ENCODE peak calls at places on chromosomes 16 and 17, in five cellular contexts. K is A549, L is HepG2, C is K562, F is GM12878. P is an unnamed sample.

GRCh38 chr16:2858245-2859025 is 465 bp upstream of the PRSS22 start:
- DNase-seq in K (no peak), C (no peak), L (no peak), F (no peak), P (peak)

GRCh38 chr16:21566891-21567414 is 32.4 kb upstream of the METTL9 start:
- DNase-seq in C (no peak), F (no peak), L (no peak), K (no peak), P (no peak)

GRCh38 chr16:25134306-25134705 is 22.8 kb downstream of the LCMT1 start:
- DNase-seq in F (no peak), L (no peak), K (no peak), C (no peak), P (no peak)

GRCh38 chr17:20992416-20992815 is 50.4 kb downstream of the USP22 start:
- DNase-seq in F (no peak), K (no peak), C (no peak), L (no peak), P (no peak)

GRCh38 chr17:47636273-47637030 is 13.3 kb upstream of the KPNB1 start:
- DNase-seq in F (no peak), L (no peak), C (no peak), K (no peak), P (no peak)

GRCh38 chr17:31452101-31452500 is 60.6 kb downstream of the RAB11FIP4 start:
- DNase-seq in C (no peak), L (no peak), F (no peak), K (no peak), P (no peak)

GRCh38 chr16:74556375-74556922 is 50.5 kb downstream of the GLG1 start:
- DNase-seq in L (no peak), C (no peak), K (no peak), F (no peak), P (no peak)

GRCh38 chr17:50262001-50262794 is 12.1 kb upstream of the TMEM92 start:
- DNase-seq in K (no peak), C (no peak), F (no peak), L (no peak), P (no peak)

GRCh38 chr17:83064021-83064731 is 15.2 kb upstream of the METRNL start:
- DNase-seq in L (no peak), F (no peak), K (no peak), C (no peak), P (no peak)

GRCh38 chr17:32487460-32488176 is 825 bp downstream of the CDK5R1 start:
- DNase-seq in K (peak), L (no peak), C (no peak), F (no peak), P (no peak)

GRCh38 chr16:81996664-81997529 is 14.4 kb downstream of the SDR42E1 start:
- DNase-seq in C (peak), K (peak), L (peak), F (no peak), P (no peak)

GRCh38 chr17:64320613-64321553 is 57.8 kb upstream of the TEX2 start:
- DNase-seq in K (peak), F (no peak), L (peak), C (peak), P (peak)

GRCh38 chr17:64423881-64424280 is 25.0 kb upstream of the MILR1 start:
- DNase-seq in F (no peak), K (no peak), L (no peak), C (no peak), P (no peak)

GRCh38 chr16:11316331-11317015 is 28.8 kb upstream of the RMI2 start:
- DNase-seq in F (no peak), C (no peak), K (no peak), L (no peak), P (peak)

GRCh38 chr17:45425125-45425983 is 7.3 kb downstream of the ARHGAP27 start:
- DNase-seq in K (peak), C (peak), L (peak), F (no peak), P (peak)

GRCh38 chr17:37700881-37701280 is 44.0 kb downstream of the HNF1B start:
- DNase-seq in K (no peak), L (no peak), F (no peak), C (no peak), P (no peak)

GRCh38 chr17:76586741-76587487 is 1.3 kb upstream of the ST6GALNAC2 start:
- DNase-seq in F (no peak), L (no peak), C (no peak), K (no peak), P (no peak)

GRCh38 chr16:20920799-20921198 is 20.2 kb downstream of the LYRM1 start:
- DNase-seq in K (no peak), C (no peak), F (no peak), L (no peak), P (no peak)

GRCh38 chr17:50881182-50881581 is 15.0 kb upstream of the TOB1 start:
- DNase-seq in C (no peak), L (no peak), F (no peak), K (no peak), P (no peak)

GRCh38 chr17:18992454-18993130 is 12.0 kb downstream of the FAM83G start:
- DNase-seq in K (no peak), L (no peak), C (no peak), F (peak), P (no peak)

GRCh38 chr17:72408641-72409040 is 287.8 kb downstream of the SOX9 start:
- DNase-seq in C (no peak), L (no peak), F (no peak), K (no peak), P (no peak)

GRCh38 chr16:52149003-52149402 is 397.9 kb downstream of the TOX3 start:
- DNase-seq in K (no peak), L (no peak), F (no peak), C (no peak), P (no peak)

GRCh38 chr17:7889166-7889584 is 586 bp downstream of the CHD3 start:
- DNase-seq in L (peak), F (no peak), K (peak), C (peak), P (no peak)

GRCh38 chr16:14196539-14196938 is 125.4 kb downstream of the MRTFB start:
- DNase-seq in C (no peak), K (no peak), L (no peak), F (no peak), P (no peak)

GRCh38 chr16:87465306-87465705 is 27.5 kb downstream of the ZCCHC14 start:
- DNase-seq in C (peak), F (no peak), L (peak), K (no peak), P (no peak)

GRCh38 chr16:2842340-2843000 is 12.4 kb downstream of the ZG16B start:
- DNase-seq in F (no peak), L (no peak), C (peak), K (peak), P (peak)

GRCh38 chr17:60321336-60322055 is 70.4 kb downstream of the USP32 start:
- DNase-seq in L (no peak), C (no peak), K (no peak), F (peak), P (no peak)

GRCh38 chr16:50826797-50827316 is 85.0 kb downstream of the CYLD start:
- DNase-seq in C (no peak), L (no peak), F (no peak), K (no peak), P (no peak)

GRCh38 chr17:6470751-6471521 is 26.7 kb downstream of the PIMREG start:
- DNase-seq in C (no peak), F (no peak), L (no peak), K (no peak), P (no peak)

DNA sequence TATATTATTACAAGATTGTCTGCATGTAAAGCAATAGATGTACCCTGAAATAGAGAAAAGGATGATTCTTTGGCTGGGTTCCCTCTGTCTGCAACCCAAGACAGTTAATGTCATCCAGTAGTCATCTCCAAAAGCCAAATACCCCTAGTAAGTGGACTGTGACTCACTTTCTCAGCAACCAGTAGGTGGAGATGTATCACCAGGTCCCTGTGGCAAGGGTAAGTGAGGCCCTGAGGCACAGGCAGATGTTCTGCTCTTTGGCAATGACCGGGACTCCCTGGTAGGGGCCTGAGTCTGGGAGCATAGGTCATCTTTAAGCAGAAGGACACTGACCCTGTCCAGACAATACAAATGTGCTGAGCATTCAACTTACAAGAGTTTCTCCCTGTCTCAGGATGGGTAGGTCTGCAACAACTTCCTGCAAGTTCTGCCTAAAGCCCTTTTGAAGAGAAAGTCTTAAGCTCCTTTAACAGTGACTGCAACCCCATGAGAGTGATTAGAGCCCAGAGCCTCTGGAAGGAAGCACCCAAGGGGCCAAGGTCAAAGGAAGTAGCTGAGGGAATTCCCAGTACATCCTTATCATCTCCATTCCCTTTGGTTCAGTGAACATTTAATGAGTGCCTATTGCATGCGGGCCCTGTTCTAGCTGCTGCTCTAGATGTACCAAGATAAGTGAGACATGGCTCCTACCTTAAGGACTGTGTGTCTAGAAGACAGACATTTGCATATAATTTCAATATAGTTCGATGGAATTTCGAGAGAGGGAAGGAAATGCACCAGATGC is 31.9 kb downstream of the PMP22 start:
- DNase-seq in C (peak), K (peak), L (peak), F (no peak), P (no peak)
- TF ChIP-seq CHD2 in C (no peak), K (no peak), L (no peak), F (no peak), P (no peak)

GRCh38 chr17:4944554-4945175 is 3.7 kb downstream of the PFN1 start:
- DNase-seq in K (no peak), C (no peak), F (no peak), L (no peak), P (no peak)
- TF ChIP-seq CHD2 in K (peak), C (no peak), F (peak), L (no peak), P (no peak)

GRCh38 chr17:80755650-80756405 is 211.2 kb downstream of the RPTOR start:
- DNase-seq in L (no peak), F (no peak), C (peak), K (no peak), P (no peak)

GRCh38 chr17:80753946-80754345 is 209.3 kb downstream of the RPTOR start:
- DNase-seq in C (no peak), F (no peak), L (no peak), K (no peak), P (no peak)

GRCh38 chr17:80751460-80752368 is 207.1 kb downstream of the RPTOR start:
- DNase-seq in L (peak), F (no peak), K (no peak), C (no peak), P (no peak)

GRCh38 chr17:80752369-80752705 is 207.7 kb downstream of the RPTOR start:
- DNase-seq in K (no peak), F (no peak), C (no peak), L (no peak), P (no peak)

GRCh38 chr17:80754846-80755245 is 210.2 kb downstream of the RPTOR start:
- DNase-seq in C (no peak), L (no peak), K (no peak), F (no peak), P (no peak)
- TF ChIP-seq CHD2 in C (no peak), L (no peak), K (no peak), F (no peak), P (no peak)

GRCh38 chr16:68289621-68290329 is 21.0 kb downstream of the SLC7A6OS start:
- DNase-seq in K (no peak), C (peak), L (no peak), F (peak), P (no peak)
- TF ChIP-seq CHD2 in K (no peak), C (no peak), L (no peak), F (peak), P (no peak)

DNA sequence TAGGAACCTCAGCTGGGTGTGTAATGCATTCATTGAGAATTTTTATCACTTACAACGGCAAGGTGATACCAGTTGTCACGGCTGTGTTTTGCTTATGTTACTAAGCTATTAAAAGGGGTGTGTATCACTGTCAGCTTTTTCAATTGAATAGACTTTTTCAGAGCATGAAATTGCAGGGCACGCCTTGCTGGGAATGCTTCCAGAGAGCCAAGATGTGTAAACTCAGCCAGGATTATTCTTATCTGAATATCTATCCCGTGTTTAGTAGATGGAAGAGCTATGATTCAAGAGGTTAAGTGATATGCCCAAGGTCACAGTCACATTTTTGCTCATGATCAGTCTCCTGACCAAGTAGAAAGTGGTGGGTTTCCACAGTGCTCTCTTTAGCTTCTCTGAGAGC is 6.6 kb upstream of the TEKT3 start:
- DNase-seq in K (peak), F (no peak), L (no peak), C (no peak), P (no peak)
- TF ChIP-seq CHD2 in K (no peak), F (no peak), L (no peak), C (no peak), P (no peak)

GRCh38 chr16:56603589-56603988 is 4.8 kb upstream of the MT2A start:
- DNase-seq in L (peak), F (no peak), C (no peak), K (peak), P (no peak)
- TF ChIP-seq CHD2 in L (no peak), F (no peak), C (no peak), K (no peak), P (no peak)